ENCODE peak calls at places on chromosomes 4 and X, in seven cellular contexts. C, X, L, D, Z, Y and N are unnamed samples. For H3K4me1, the result is how much of the 10 kb centered on the place peaks cover.

GRCh38 chr4:126023946-126024345 is 709.2 kb downstream of the FAT4 start:
- DNase-seq in C (no peak), X (no peak), L (no peak), D (no peak), Z (no peak), Y (no peak), N (no peak)

GRCh38 chrX:118074086-118074485 is 42.5 kb downstream of the KLHL13 start:
- DNase-seq in C (no peak), X (no peak), L (no peak), D (no peak), Z (no peak), Y (no peak), N (no peak)

GRCh38 chr4:94536049-94536448 is 84.3 kb downstream of the PDLIM5 start:
- DNase-seq in C (no peak), X (no peak), L (no peak), D (no peak), Z (no peak), Y (no peak), N (no peak)

GRCh38 chr4:5708171-5708828 is at the start of gene EVC2:
- DNase-seq in C (peak), X (peak), L (peak), D (peak), Z (peak), Y (no peak), N (peak)

GRCh38 chr4:27084685-27085356 is 224.2 kb downstream of the STIM2 start:
- DNase-seq in C (peak), X (no peak), L (no peak), D (no peak), Z (peak), Y (no peak), N (no peak)

GRCh38 chrX:119602701-119603255 is 3.4 kb downstream of the NKRF start:
- DNase-seq in C (no peak), X (no peak), L (no peak), D (no peak), Z (no peak), Y (no peak), N (no peak)

GRCh38 chrX:70422886-70423336 is at the start of gene GDPD2:
- DNase-seq in C (no peak), X (no peak), L (no peak), D (no peak), Z (peak), Y (no peak), N (no peak)

GRCh38 chr4:109945056-109945455 is 32.4 kb downstream of the EGF start:
- DNase-seq in C (peak), X (no peak), L (no peak), D (no peak), Z (no peak), Y (no peak), N (peak)

GRCh38 chr4:77015390-77015789 is 60.4 kb downstream of the CCNI start:
- DNase-seq in C (no peak), X (no peak), L (no peak), D (no peak), Z (no peak), Y (no peak), N (no peak)

GRCh38 chr4:144340931-144341330 is 200.4 kb upstream of the GYPA start:
- DNase-seq in C (no peak), X (no peak), L (no peak), D (no peak), Z (no peak), Y (no peak), N (no peak)

GRCh38 chr4:124636793-124637192 is 75.7 kb downstream of the ANKRD50 start:
- DNase-seq in C (no peak), X (no peak), L (no peak), D (no peak), Z (no peak), Y (no peak), N (no peak)

GRCh38 chrX:49237060-49237459 is 1.8 kb downstream of the CCDC22 start:
- DNase-seq in C (no peak), X (no peak), L (no peak), D (no peak), Z (no peak), Y (no peak), N (no peak)

GRCh38 chr4:81457921-81458520 is 13.7 kb downstream of the RASGEF1B start:
- DNase-seq in C (no peak), X (no peak), L (no peak), D (no peak), Z (no peak), Y (no peak), N (no peak)

GRCh38 chr4:92254767-92255442 is 48.9 kb upstream of the GRID2 start:
- DNase-seq in C (no peak), X (no peak), L (no peak), D (no peak), Z (no peak), Y (no peak), N (no peak)

GRCh38 chrX:54288989-54289388 is 68.9 kb downstream of the WNK3 start:
- DNase-seq in C (no peak), X (no peak), L (no peak), D (no peak), Z (no peak), Y (no peak), N (no peak)

GRCh38 chrX:54294306-54294705 is 63.5 kb downstream of the WNK3 start:
- DNase-seq in C (no peak), X (no peak), L (no peak), D (no peak), Z (no peak), Y (no peak), N (no peak)

GRCh38 chrX:54288277-54288676 is 69.6 kb downstream of the WNK3 start:
- DNase-seq in C (no peak), X (no peak), L (no peak), D (no peak), Z (no peak), Y (no peak), N (no peak)

DNA sequence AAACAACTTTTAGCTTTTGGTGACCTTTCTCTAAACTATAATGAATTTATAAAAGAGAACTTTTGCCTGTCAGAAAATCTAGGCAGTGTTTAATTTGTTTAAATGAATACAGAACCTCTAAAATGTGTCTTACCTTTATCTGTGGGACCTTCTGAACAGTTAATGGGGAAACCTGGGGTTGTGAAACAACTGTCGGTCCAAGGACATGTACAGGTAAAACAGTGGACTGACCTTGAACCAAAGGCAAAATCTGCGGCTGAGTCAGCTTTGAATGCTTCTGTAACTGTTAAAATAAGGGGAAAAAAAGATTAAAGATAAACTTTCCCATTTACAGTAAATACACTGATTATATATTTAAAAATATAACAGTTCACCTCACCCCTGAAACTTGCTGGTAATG is 65.1 kb downstream of the WNK3 start:
- DNase-seq in C (no peak), X (no peak), L (no peak), D (no peak), Z (no peak), Y (no peak), N (no peak)
- H3K4me1 ChIP-seq in C (under half), X (under half), L (under half), D (under half), Z (under half), Y (under half), N (under half)

GRCh38 chrX:112849010-112849409 is 8.4 kb upstream of the AMOT start:
- DNase-seq in C (no peak), X (no peak), L (no peak), D (peak), Z (peak), Y (no peak), N (no peak)
- H3K4me1 ChIP-seq in C (under half), X (under half), L (under half), D (under half), Z (under half), Y (under half), N (under half)

DNA sequence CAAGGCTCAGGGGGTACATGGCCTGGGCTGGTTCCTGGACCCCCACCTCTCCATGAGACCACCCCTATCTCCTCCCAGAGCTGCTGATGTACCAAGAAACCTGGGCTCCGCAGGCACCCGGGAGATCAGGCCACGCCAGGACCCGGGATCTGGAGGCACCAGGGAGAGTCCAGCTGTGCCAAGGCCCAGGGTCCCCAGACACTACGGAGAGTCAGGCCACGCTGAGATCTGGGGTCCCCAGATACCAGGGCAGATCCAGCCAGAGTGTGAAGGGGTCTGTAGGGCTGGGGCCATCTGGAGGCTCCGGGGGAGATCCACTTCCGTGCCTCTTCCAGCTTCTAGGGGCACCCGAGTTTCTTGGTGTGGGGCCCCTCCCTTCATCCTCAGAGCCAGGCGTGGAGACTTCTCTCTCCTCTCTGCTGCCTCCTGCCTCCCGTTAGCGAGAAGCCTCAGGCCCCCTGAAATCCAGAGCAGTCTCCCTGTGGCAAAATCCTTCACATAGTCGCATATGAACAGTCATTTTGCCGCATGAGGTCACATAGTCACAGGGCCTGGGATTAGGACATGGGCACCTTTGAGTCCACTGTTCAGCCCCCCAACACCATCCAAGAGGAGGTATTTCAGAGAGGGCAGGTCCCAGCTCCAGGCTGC is 9.7 kb downstream of the ABLIM2 start:
- DNase-seq in C (no peak), X (no peak), L (no peak), D (no peak), Z (no peak), Y (no peak), N (no peak)
- H3K4me1 ChIP-seq in C (under half), X (under half), L (under half), D (under half), Z (under half), Y (under half), N (under half)

GRCh38 chr4:112895785-112896184 is 153.7 kb upstream of the ANK2 start:
- DNase-seq in C (no peak), X (no peak), L (no peak), D (no peak), Z (peak), Y (no peak), N (no peak)
- H3K4me1 ChIP-seq in C (under half), X (under half), L (under half), D (under half), Z (under half), Y (under half), N (under half)

GRCh38 chr4:59969909-59970308 is 1230.2 kb upstream of the ADGRL3 start:
- DNase-seq in C (no peak), X (no peak), L (no peak), D (peak), Z (no peak), Y (no peak), N (no peak)
- H3K4me1 ChIP-seq in C (under half), X (under half), L (under half), D (under half), Z (under half), Y (under half), N (under half)

DNA sequence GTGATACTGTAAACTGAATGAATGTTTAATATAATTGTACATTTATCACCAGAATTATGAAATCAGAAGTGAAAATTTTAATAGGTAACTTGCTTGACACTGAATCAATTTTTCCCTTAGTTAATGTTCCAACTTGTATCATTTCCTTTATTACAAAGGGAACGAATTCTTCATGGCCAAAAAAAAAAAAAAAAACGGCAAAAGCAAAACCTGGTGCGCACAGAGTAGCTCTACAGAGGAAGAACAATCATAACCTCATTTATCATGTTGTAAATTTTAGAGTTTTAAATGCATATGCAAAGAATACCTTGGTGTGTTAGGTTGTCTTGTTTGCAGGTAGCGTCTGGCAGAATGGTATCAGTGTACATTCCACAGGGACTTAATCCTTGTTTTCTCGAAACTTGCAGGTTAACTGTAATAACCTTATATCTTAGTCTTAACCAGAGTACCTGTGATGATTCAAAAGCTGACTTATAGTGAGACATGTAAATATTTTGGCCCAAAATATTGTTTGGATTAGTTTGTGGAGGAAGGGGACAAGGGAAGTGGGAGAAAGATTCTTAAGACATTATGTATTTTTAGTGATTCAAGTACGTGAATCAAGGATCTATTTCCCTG is 70.0 kb downstream of the NPNT start:
- DNase-seq in C (no peak), X (no peak), L (no peak), D (no peak), Z (no peak), Y (no peak), N (no peak)
- H3K4me1 ChIP-seq in C (under half), X (under half), L (under half), D (under half), Z (under half), Y (under half), N (under half)

GRCh38 chr4:70945046-70945445 is 42.9 kb downstream of the MOB1B start:
- DNase-seq in C (no peak), X (no peak), L (no peak), D (no peak), Z (no peak), Y (no peak), N (no peak)

GRCh38 chr4:70943115-70943514 is 40.9 kb downstream of the MOB1B start:
- DNase-seq in C (no peak), X (no peak), L (no peak), D (no peak), Z (no peak), Y (no peak), N (no peak)

GRCh38 chr4:70948665-70949284 is 44.7 kb upstream of the DCK start:
- DNase-seq in C (no peak), X (no peak), L (no peak), D (no peak), Z (no peak), Y (no peak), N (no peak)

GRCh38 chr4:70946944-70947343 is 44.8 kb downstream of the MOB1B start:
- DNase-seq in C (no peak), X (no peak), L (no peak), D (no peak), Z (no peak), Y (no peak), N (no peak)

DNA sequence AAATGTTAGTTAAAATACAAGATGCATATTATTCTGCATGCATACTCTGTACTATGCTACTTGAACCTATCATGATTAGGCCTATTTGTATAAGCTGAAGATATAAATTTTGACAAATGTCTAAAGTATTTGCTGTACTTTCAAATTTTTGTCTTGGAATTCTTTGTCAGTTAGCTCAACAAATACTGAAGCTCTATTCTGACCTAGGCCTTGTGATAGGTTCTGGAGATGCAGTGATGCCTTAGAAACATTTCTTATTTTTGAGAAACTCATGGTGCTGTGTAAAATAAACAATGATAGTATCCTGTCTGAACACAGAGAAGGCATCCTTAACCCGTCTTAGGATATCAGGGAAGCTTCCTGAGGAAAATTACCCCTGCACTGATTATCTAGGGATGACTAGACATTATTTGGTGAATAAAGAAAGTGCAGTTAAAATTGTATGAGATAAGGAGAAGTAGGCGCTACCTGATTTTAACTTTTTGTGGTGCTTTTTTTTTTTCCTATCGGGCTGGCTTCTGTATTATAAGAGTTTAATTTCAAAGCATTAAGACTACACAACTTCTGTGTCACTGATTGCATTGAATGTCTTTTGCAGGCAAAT is 43.4 kb downstream of the MOB1B start:
- DNase-seq in C (no peak), X (no peak), L (no peak), D (no peak), Z (no peak), Y (no peak), N (no peak)
- H3K4me1 ChIP-seq in C (under half), X (under half), L (under half), D (under half), Z (under half), Y (under half), N (under half)

DNA sequence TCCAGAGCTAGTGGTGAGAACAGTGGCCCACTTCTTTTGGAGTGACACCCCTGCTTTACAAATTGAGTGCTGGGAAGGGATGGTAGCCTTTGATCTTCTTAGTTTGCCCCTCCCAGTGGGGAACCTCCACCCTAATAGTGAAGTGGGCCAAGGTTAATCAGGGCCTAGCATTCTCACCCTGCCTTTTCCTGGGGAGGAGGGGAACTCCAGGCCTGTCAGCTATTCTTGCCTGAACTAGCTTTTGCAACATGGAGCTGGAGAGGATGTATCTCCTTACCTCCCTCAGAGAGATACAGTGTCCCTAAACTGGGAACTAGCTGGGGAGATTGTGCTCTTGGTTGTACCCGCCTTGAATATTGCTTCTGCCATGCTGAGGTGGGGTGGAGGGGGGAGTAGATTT is 20.6 kb downstream of the PHKA1 start:
- DNase-seq in C (no peak), X (no peak), L (no peak), D (peak), Z (no peak), Y (no peak), N (no peak)
- H3K4me1 ChIP-seq in C (under half), X (under half), L (under half), D (under half), Z (under half), Y (under half), N (under half)

GRCh38 chr4:52869656-52870055 is 7.5 kb downstream of the RASL11B start:
- DNase-seq in C (no peak), X (no peak), L (no peak), D (no peak), Z (no peak), Y (no peak), N (no peak)
- H3K4me1 ChIP-seq in C (under half), X (under half), L (under half), D (half or more), Z (half or more), Y (under half), N (under half)

DNA sequence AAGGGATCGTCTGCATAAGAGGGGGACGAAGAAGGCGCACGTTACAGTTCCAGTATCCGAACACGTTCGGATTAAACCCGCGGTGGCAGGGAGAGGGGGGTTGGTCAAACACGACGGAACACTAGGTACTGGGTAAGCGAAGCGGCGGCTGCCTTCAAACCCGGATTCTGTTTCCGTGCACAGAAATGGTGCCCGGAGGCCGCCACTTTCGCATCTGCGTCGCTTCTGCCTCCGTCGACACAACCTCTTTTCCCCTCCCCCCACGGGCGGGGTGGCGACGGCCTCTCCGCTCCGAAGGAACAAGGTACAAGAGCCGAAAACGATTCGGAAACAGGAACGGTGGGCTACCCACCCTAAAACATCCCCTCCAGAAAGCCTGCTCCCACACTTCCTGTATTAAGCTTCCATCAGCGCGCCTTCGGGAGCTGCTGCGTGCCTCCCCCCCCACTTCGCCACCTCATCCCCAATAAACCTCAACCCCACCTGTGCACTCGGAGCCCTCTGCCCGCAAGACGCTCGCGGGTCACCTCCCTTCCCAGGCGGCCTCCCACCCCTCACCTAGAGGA is 667 bp downstream of the G3BP2 start:
- DNase-seq in C (peak), X (peak), L (peak), D (peak), Z (peak), Y (peak), N (peak)
- H3K4me1 ChIP-seq in C (under half), X (under half), L (half or more), D (under half), Z (under half), Y (under half), N (under half)